ENCODE peak calls at places on chromosomes 5 and 9, in five cellular contexts. P, Z, I, B and C are unnamed samples.

GRCh38 chr5:178404987-178405386 is 172.4 kb upstream of the PHYKPL start:
- DNase-seq in P (no peak), Z (no peak), I (no peak), B (no peak), C (no peak)

GRCh38 chr5:83972236-83972635 is 251.6 kb upstream of the HAPLN1 start:
- DNase-seq in P (no peak), Z (no peak), I (peak; percentile 3), B (no peak), C (no peak)

GRCh38 chr9:106420511-106420944 is 442.4 kb upstream of the ZNF462 start:
- DNase-seq in P (no peak), Z (no peak), I (no peak), B (no peak), C (no peak)

GRCh38 chr9:79264511-79265448 is 307.0 kb upstream of the TLE4 start:
- DNase-seq in P (peak; percentile 12), Z (peak; percentile 87), I (no peak), B (no peak), C (no peak)

GRCh38 chr5:122874179-122874875 is 28.9 kb downstream of the SNX24 start:
- DNase-seq in P (no peak), Z (no peak), I (no peak), B (no peak), C (no peak)

GRCh38 chr9:91207889-91208651 is 153.6 kb downstream of the AUH start:
- DNase-seq in P (peak; percentile 73), Z (no peak), I (no peak), B (no peak), C (no peak)

GRCh38 chr9:89623925-89624420 is 19.2 kb downstream of the GADD45G start:
- DNase-seq in P (no peak), Z (no peak), I (no peak), B (peak; percentile 83), C (no peak)

GRCh38 chr9:23492126-23493002 is 333.7 kb downstream of the ELAVL2 start:
- DNase-seq in P (peak; percentile 87), Z (peak; percentile 35), I (peak; percentile 17), B (no peak), C (peak; percentile 47)

GRCh38 chr9:128917151-128917849 is 3.5 kb upstream of the PHYHD1 start:
- DNase-seq in P (peak; percentile 76), Z (no peak), I (no peak), B (peak; percentile 90), C (no peak)